ENCODE peak calls at places on chromosomes 6 and 20, in seven cellular contexts. K is upper lobe of right lung, F is prostate gland, C is tibial nerve, J is suprapubic skin, D is AG10803, O is foreskin fibroblast. Q is an unnamed sample.
A peak's percentile ranks its signal among the peaks of the same experiment; 100 is the strongest.

GRCh38 chr20:33650753-33651561 is 11.2 kb upstream of the C20orf144 start:
- DNase-seq in K (no peak), F (peak; percentile 72), C (no peak), J (no peak), D (no peak), O (no peak), Q (no peak)

GRCh38 chr6:33248643-33248931 is 23.1 kb downstream of the VPS52 start:
- DNase-seq in K (peak; percentile 69), F (no peak), C (no peak), J (no peak), D (peak; percentile 44), O (peak; percentile 70), Q (no peak)

GRCh38 chr6:168377481-168377850 is 57.9 kb upstream of the DACT2 start:
- DNase-seq in K (peak; percentile 57), F (no peak), C (no peak), J (peak; percentile 67), D (no peak), O (no peak), Q (no peak)

GRCh38 chr6:100968934-100969333 is 87.8 kb upstream of the ASCC3 start:
- DNase-seq in K (no peak), F (no peak), C (no peak), J (no peak), D (no peak), O (no peak), Q (no peak)

GRCh38 chr20:33789109-33789857 is 21.9 kb upstream of the CHMP4B start:
- DNase-seq in K (peak; percentile 74), F (peak; percentile 89), C (no peak), J (no peak), D (peak; percentile 92), O (peak; percentile 96), Q (peak; percentile 92)

GRCh38 chr6:13044390-13044789 is 283.9 kb downstream of the TBC1D7 start:
- DNase-seq in K (no peak), F (no peak), C (no peak), J (peak; percentile 85), D (peak; percentile 28), O (peak; percentile 44), Q (peak; percentile 15)

GRCh38 chr6:31495580-31495979 is 2.4 kb upstream of the MICB start:
- DNase-seq in K (no peak), F (no peak), C (no peak), J (no peak), D (peak; percentile 69), O (peak; percentile 77), Q (peak; percentile 39)

GRCh38 chr6:20117474-20117873 is 94.8 kb downstream of the MBOAT1 start:
- DNase-seq in K (no peak), F (no peak), C (no peak), J (no peak), D (no peak), O (no peak), Q (no peak)

GRCh38 chr20:62727584-62728027 is 19.0 kb downstream of the NTSR1 start:
- DNase-seq in K (no peak), F (no peak), C (no peak), J (peak; percentile 56), D (no peak), O (no peak), Q (no peak)

GRCh38 chr20:14336667-14337066 is 745 bp downstream of the FLRT3 start:
- DNase-seq in K (no peak), F (no peak), C (no peak), J (no peak), D (no peak), O (peak; percentile 48), Q (no peak)

GRCh38 chr20:49233226-49233625 is 14.0 kb downstream of the DDX27 start:
- DNase-seq in K (no peak), F (no peak), C (no peak), J (no peak), D (no peak), O (no peak), Q (no peak)

GRCh38 chr20:64224344-64225165 is 31.0 kb upstream of the PCMTD2 start:
- DNase-seq in K (no peak), F (no peak), C (no peak), J (no peak), D (peak; percentile 92), O (peak; percentile 94), Q (peak; percentile 91)
- TF ChIP-seq CTCF in K (no peak), F (no peak), C (no peak), J (no peak), D (peak; percentile 9), O (peak; percentile 19), Q (no peak)

GRCh38 chr6:108119212-108120141 is 44.9 kb upstream of the OSTM1 start:
- DNase-seq in K (no peak), F (no peak), C (no peak), J (no peak), D (no peak), O (peak; percentile 39), Q (no peak)
- H3K4me3 ChIP-seq in K (peak overlapping the region; percentile 33), F (peak overlapping the region; percentile 0), C (peak overlapping the region; percentile 38), J (peak overlapping the region; percentile 67), D (peak overlapping the region; percentile 27), O (peak overlapping the region; percentile 36), Q (peak overlapping the region; percentile 29)

GRCh38 chr20:50308513-50309279 is 118.1 kb downstream of the CEBPB start:
- DNase-seq in K (peak; percentile 91), F (peak; percentile 70), C (peak; percentile 84), J (peak; percentile 96), D (peak; percentile 100), O (peak; percentile 99), Q (peak; percentile 96)
- TF ChIP-seq CTCF in K (peak; percentile 24), F (peak; percentile 12), C (peak; percentile 9), J (no peak), D (peak; percentile 21), O (no peak), Q (peak; percentile 13)

DNA sequence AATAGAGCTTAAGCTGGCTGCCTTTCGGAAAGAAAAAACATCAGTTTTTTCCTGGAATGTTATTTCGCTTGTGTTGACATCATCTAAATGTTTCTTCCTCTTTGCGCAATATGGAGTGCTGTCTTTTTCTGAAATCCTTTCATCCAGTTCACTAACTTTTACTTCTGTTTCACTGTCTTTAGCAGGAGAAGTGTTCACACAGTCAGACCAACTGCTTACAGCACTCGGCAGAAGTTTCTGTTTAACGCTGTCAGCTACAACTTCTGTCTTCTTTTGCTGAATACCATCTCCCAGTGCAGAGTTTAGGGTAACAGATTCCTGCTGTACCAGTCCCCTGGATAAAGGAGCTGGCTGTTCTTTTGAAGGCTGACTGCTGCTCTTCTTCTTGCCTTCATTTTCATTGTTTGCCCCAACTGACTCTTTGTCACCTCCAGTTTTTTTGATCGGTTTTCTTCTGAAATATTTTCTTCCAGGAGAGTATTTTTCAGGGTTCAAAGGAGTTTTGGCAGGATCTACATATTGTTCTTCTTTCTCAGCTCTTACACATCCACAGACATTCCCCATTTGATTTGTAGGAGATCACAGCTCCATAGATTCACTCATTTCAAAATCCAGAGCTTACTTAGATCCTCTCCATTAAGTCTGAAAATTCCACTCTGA is 50.0 kb upstream of the DST start:
- DNase-seq in K (no peak), F (no peak), C (no peak), J (no peak), D (peak; percentile 89), O (peak; percentile 79), Q (peak; percentile 61)
- H3K4me3 ChIP-seq in K (peak overlapping the region; percentile 46), F (no peak overlapping the region), C (peak overlapping the region; percentile 19), J (peak overlapping the region; percentile 30), D (peak overlapping the region; percentile 59), O (peak overlapping the region; percentile 52), Q (peak overlapping the region; percentile 32)

GRCh38 chr6:25556516-25556915 is 95.5 kb upstream of the SCGN start:
- DNase-seq in K (peak; percentile 75), F (peak; percentile 70), C (peak; percentile 85), J (peak; percentile 83), D (peak; percentile 70), O (peak; percentile 87), Q (peak; percentile 76)

GRCh38 chr6:25558155-25558817 is 93.7 kb upstream of the SCGN start:
- DNase-seq in K (no peak), F (no peak), C (no peak), J (no peak), D (no peak), O (no peak), Q (no peak)

GRCh38 chr6:25547797-25548196 is 104.2 kb upstream of the SCGN start:
- DNase-seq in K (no peak), F (no peak), C (no peak), J (no peak), D (no peak), O (no peak), Q (no peak)

GRCh38 chr6:25555188-25555587 is 96.8 kb upstream of the SCGN start:
- DNase-seq in K (no peak), F (no peak), C (no peak), J (no peak), D (no peak), O (no peak), Q (no peak)

GRCh38 chr6:25553502-25553901 is 98.5 kb upstream of the SCGN start:
- DNase-seq in K (no peak), F (no peak), C (no peak), J (no peak), D (peak; percentile 61), O (peak; percentile 81), Q (no peak)
- TF ChIP-seq CTCF in K (no peak), F (no peak), C (no peak), J (no peak), D (no peak), O (no peak), Q (no peak)

GRCh38 chr20:9514072-9514460 is 324 bp upstream of the LAMP5 start:
- DNase-seq in K (no peak), F (no peak), C (no peak), J (no peak), D (no peak), O (no peak), Q (no peak)

GRCh38 chr20:9508240-9508661 is 6.1 kb upstream of the LAMP5 start:
- DNase-seq in K (no peak), F (no peak), C (no peak), J (no peak), D (no peak), O (peak; percentile 27), Q (no peak)

GRCh38 chr20:9507544-9508239 is 6.7 kb upstream of the LAMP5 start:
- DNase-seq in K (no peak), F (no peak), C (no peak), J (no peak), D (no peak), O (no peak), Q (no peak)

GRCh38 chr20:9508696-9509178 is 5.7 kb upstream of the LAMP5 start:
- DNase-seq in K (no peak), F (no peak), C (no peak), J (no peak), D (no peak), O (no peak), Q (no peak)

GRCh38 chr20:9510926-9511325 is 3.5 kb upstream of the LAMP5 start:
- DNase-seq in K (no peak), F (no peak), C (no peak), J (no peak), D (no peak), O (no peak), Q (no peak)
- H3K4me3 ChIP-seq in K (no peak overlapping the region), F (no peak overlapping the region), C (no peak overlapping the region), J (no peak overlapping the region), D (no peak overlapping the region), O (no peak overlapping the region), Q (no peak overlapping the region)

Q was measured in astrocyte of the spinal cord.